ENCODE peak calls at places on chromosomes 11 and 22, in eight cellular contexts. One of them, this sample, is unnamed.

GRCh38 chr11:102760355-102761035 is 19.9 kb downstream of the MMP10 start:
- DNase-seq in iPS DF 6.9: no peak
- DNase-seq in cardiac fibroblast: peak; percentile 97
- DNase-seq in germinal center: no peak
- DNase-seq in amniotic stem cell: peak; percentile 76
- DNase-seq in activated CD4-positive, CD25-positive, alpha-beta regulatory T cell treated with anti-CD3 and anti-CD28 coated beads, Interleukin-2, amount 50 U/mL, for 72 hours: no peak
- DNase-seq in activated CD8-positive, alpha-beta memory T cell treated with anti-CD3 and anti-CD28 coated beads, Interleukin-2, amount 50 U/mL, for 48 hours: no peak
- DNase-seq in stimulated activated CD4-positive, alpha-beta T cell treated with anti-CD3 and anti-CD28 coated beads, Interleukin-12 subunit alpha, Interleukin-12 subunit beta, amount 100 ng/mL, for 4 hours: no peak
- DNase-seq in this sample: no peak

GRCh38 chr22:20438066-20438677 is 547 bp upstream of the SCARF2 start:
- DNase-seq in iPS DF 6.9: no peak
- DNase-seq in cardiac fibroblast: no peak
- DNase-seq in germinal center: no peak
- DNase-seq in amniotic stem cell: no peak
- DNase-seq in activated CD4-positive, CD25-positive, alpha-beta regulatory T cell treated with anti-CD3 and anti-CD28 coated beads, Interleukin-2, amount 50 U/mL, for 72 hours: no peak
- DNase-seq in activated CD8-positive, alpha-beta memory T cell treated with anti-CD3 and anti-CD28 coated beads, Interleukin-2, amount 50 U/mL, for 48 hours: no peak
- DNase-seq in stimulated activated CD4-positive, alpha-beta T cell treated with anti-CD3 and anti-CD28 coated beads, Interleukin-12 subunit alpha, Interleukin-12 subunit beta, amount 100 ng/mL, for 4 hours: no peak
- DNase-seq in this sample: no peak

GRCh38 chr11:126197277-126197939 is 14.0 kb downstream of the RPUSD4 start:
- DNase-seq in iPS DF 6.9: no peak
- DNase-seq in cardiac fibroblast: peak; percentile 55
- DNase-seq in germinal center: no peak
- DNase-seq in amniotic stem cell: no peak
- DNase-seq in activated CD4-positive, CD25-positive, alpha-beta regulatory T cell treated with anti-CD3 and anti-CD28 coated beads, Interleukin-2, amount 50 U/mL, for 72 hours: no peak
- DNase-seq in activated CD8-positive, alpha-beta memory T cell treated with anti-CD3 and anti-CD28 coated beads, Interleukin-2, amount 50 U/mL, for 48 hours: no peak
- DNase-seq in stimulated activated CD4-positive, alpha-beta T cell treated with anti-CD3 and anti-CD28 coated beads, Interleukin-12 subunit alpha, Interleukin-12 subunit beta, amount 100 ng/mL, for 4 hours: no peak
- DNase-seq in this sample: no peak

GRCh38 chr11:72953631-72954030 is 139.4 kb downstream of the ATG16L2 start:
- DNase-seq in iPS DF 6.9: no peak
- DNase-seq in cardiac fibroblast: no peak
- DNase-seq in germinal center: no peak
- DNase-seq in amniotic stem cell: no peak
- DNase-seq in activated CD4-positive, CD25-positive, alpha-beta regulatory T cell treated with anti-CD3 and anti-CD28 coated beads, Interleukin-2, amount 50 U/mL, for 72 hours: no peak
- DNase-seq in activated CD8-positive, alpha-beta memory T cell treated with anti-CD3 and anti-CD28 coated beads, Interleukin-2, amount 50 U/mL, for 48 hours: no peak
- DNase-seq in stimulated activated CD4-positive, alpha-beta T cell treated with anti-CD3 and anti-CD28 coated beads, Interleukin-12 subunit alpha, Interleukin-12 subunit beta, amount 100 ng/mL, for 4 hours: no peak
- DNase-seq in this sample: no peak

GRCh38 chr11:11390068-11390775 is 37.2 kb upstream of the CSNK2A3 start:
- DNase-seq in iPS DF 6.9: no peak
- DNase-seq in cardiac fibroblast: no peak
- DNase-seq in germinal center: no peak
- DNase-seq in amniotic stem cell: no peak
- DNase-seq in activated CD4-positive, CD25-positive, alpha-beta regulatory T cell treated with anti-CD3 and anti-CD28 coated beads, Interleukin-2, amount 50 U/mL, for 72 hours: no peak
- DNase-seq in activated CD8-positive, alpha-beta memory T cell treated with anti-CD3 and anti-CD28 coated beads, Interleukin-2, amount 50 U/mL, for 48 hours: no peak
- DNase-seq in stimulated activated CD4-positive, alpha-beta T cell treated with anti-CD3 and anti-CD28 coated beads, Interleukin-12 subunit alpha, Interleukin-12 subunit beta, amount 100 ng/mL, for 4 hours: no peak
- DNase-seq in this sample: no peak

GRCh38 chr11:44221992-44222391 is 87.9 kb downstream of the ALX4 start:
- DNase-seq in iPS DF 6.9: no peak
- DNase-seq in cardiac fibroblast: no peak
- DNase-seq in germinal center: no peak
- DNase-seq in amniotic stem cell: no peak
- DNase-seq in activated CD4-positive, CD25-positive, alpha-beta regulatory T cell treated with anti-CD3 and anti-CD28 coated beads, Interleukin-2, amount 50 U/mL, for 72 hours: no peak
- DNase-seq in activated CD8-positive, alpha-beta memory T cell treated with anti-CD3 and anti-CD28 coated beads, Interleukin-2, amount 50 U/mL, for 48 hours: no peak
- DNase-seq in stimulated activated CD4-positive, alpha-beta T cell treated with anti-CD3 and anti-CD28 coated beads, Interleukin-12 subunit alpha, Interleukin-12 subunit beta, amount 100 ng/mL, for 4 hours: no peak
- DNase-seq in this sample: no peak

GRCh38 chr11:34235189-34235588 is 122.6 kb downstream of the ABTB2 start:
- DNase-seq in iPS DF 6.9: no peak
- DNase-seq in cardiac fibroblast: no peak
- DNase-seq in germinal center: no peak
- DNase-seq in amniotic stem cell: no peak
- DNase-seq in activated CD4-positive, CD25-positive, alpha-beta regulatory T cell treated with anti-CD3 and anti-CD28 coated beads, Interleukin-2, amount 50 U/mL, for 72 hours: no peak
- DNase-seq in activated CD8-positive, alpha-beta memory T cell treated with anti-CD3 and anti-CD28 coated beads, Interleukin-2, amount 50 U/mL, for 48 hours: no peak
- DNase-seq in stimulated activated CD4-positive, alpha-beta T cell treated with anti-CD3 and anti-CD28 coated beads, Interleukin-12 subunit alpha, Interleukin-12 subunit beta, amount 100 ng/mL, for 4 hours: no peak
- DNase-seq in this sample: no peak

GRCh38 chr11:78372114-78372768 is 45.4 kb downstream of the GAB2 start:
- DNase-seq in iPS DF 6.9: no peak
- DNase-seq in cardiac fibroblast: no peak
- DNase-seq in germinal center: no peak
- DNase-seq in amniotic stem cell: no peak
- DNase-seq in activated CD4-positive, CD25-positive, alpha-beta regulatory T cell treated with anti-CD3 and anti-CD28 coated beads, Interleukin-2, amount 50 U/mL, for 72 hours: no peak
- DNase-seq in activated CD8-positive, alpha-beta memory T cell treated with anti-CD3 and anti-CD28 coated beads, Interleukin-2, amount 50 U/mL, for 48 hours: no peak
- DNase-seq in stimulated activated CD4-positive, alpha-beta T cell treated with anti-CD3 and anti-CD28 coated beads, Interleukin-12 subunit alpha, Interleukin-12 subunit beta, amount 100 ng/mL, for 4 hours: no peak
- DNase-seq in this sample: no peak

GRCh38 chr22:40951795-40952602 is 821 bp downstream of the RBX1 start:
- DNase-seq in iPS DF 6.9: no peak
- DNase-seq in cardiac fibroblast: no peak
- DNase-seq in germinal center: no peak
- DNase-seq in amniotic stem cell: no peak
- DNase-seq in activated CD4-positive, CD25-positive, alpha-beta regulatory T cell treated with anti-CD3 and anti-CD28 coated beads, Interleukin-2, amount 50 U/mL, for 72 hours: no peak
- DNase-seq in activated CD8-positive, alpha-beta memory T cell treated with anti-CD3 and anti-CD28 coated beads, Interleukin-2, amount 50 U/mL, for 48 hours: no peak
- DNase-seq in stimulated activated CD4-positive, alpha-beta T cell treated with anti-CD3 and anti-CD28 coated beads, Interleukin-12 subunit alpha, Interleukin-12 subunit beta, amount 100 ng/mL, for 4 hours: no peak
- DNase-seq in this sample: no peak

GRCh38 chr22:16967453-16968217 is 40.4 kb downstream of the GAB4 start:
- DNase-seq in iPS DF 6.9: no peak
- DNase-seq in cardiac fibroblast: no peak
- DNase-seq in germinal center: no peak
- DNase-seq in amniotic stem cell: no peak
- DNase-seq in activated CD4-positive, CD25-positive, alpha-beta regulatory T cell treated with anti-CD3 and anti-CD28 coated beads, Interleukin-2, amount 50 U/mL, for 72 hours: no peak
- DNase-seq in activated CD8-positive, alpha-beta memory T cell treated with anti-CD3 and anti-CD28 coated beads, Interleukin-2, amount 50 U/mL, for 48 hours: peak; percentile 39
- DNase-seq in stimulated activated CD4-positive, alpha-beta T cell treated with anti-CD3 and anti-CD28 coated beads, Interleukin-12 subunit alpha, Interleukin-12 subunit beta, amount 100 ng/mL, for 4 hours: no peak
- DNase-seq in this sample: no peak

GRCh38 chr11:45105233-45105992 is 41.0 kb upstream of the PRDM11 start:
- DNase-seq in iPS DF 6.9: peak; percentile 63
- DNase-seq in cardiac fibroblast: peak; percentile 79
- DNase-seq in germinal center: peak; percentile 75
- DNase-seq in amniotic stem cell: peak; percentile 44
- DNase-seq in activated CD4-positive, CD25-positive, alpha-beta regulatory T cell treated with anti-CD3 and anti-CD28 coated beads, Interleukin-2, amount 50 U/mL, for 72 hours: peak; percentile 67
- DNase-seq in activated CD8-positive, alpha-beta memory T cell treated with anti-CD3 and anti-CD28 coated beads, Interleukin-2, amount 50 U/mL, for 48 hours: peak; percentile 82
- DNase-seq in stimulated activated CD4-positive, alpha-beta T cell treated with anti-CD3 and anti-CD28 coated beads, Interleukin-12 subunit alpha, Interleukin-12 subunit beta, amount 100 ng/mL, for 4 hours: peak; percentile 54
- DNase-seq in this sample: peak; percentile 48

GRCh38 chr22:35914665-35915476 is 113.8 kb downstream of the RBFOX2 start:
- DNase-seq in iPS DF 6.9: peak; percentile 82
- DNase-seq in cardiac fibroblast: peak; percentile 94
- DNase-seq in germinal center: no peak
- DNase-seq in amniotic stem cell: peak; percentile 86
- DNase-seq in activated CD4-positive, CD25-positive, alpha-beta regulatory T cell treated with anti-CD3 and anti-CD28 coated beads, Interleukin-2, amount 50 U/mL, for 72 hours: no peak
- DNase-seq in activated CD8-positive, alpha-beta memory T cell treated with anti-CD3 and anti-CD28 coated beads, Interleukin-2, amount 50 U/mL, for 48 hours: no peak
- DNase-seq in stimulated activated CD4-positive, alpha-beta T cell treated with anti-CD3 and anti-CD28 coated beads, Interleukin-12 subunit alpha, Interleukin-12 subunit beta, amount 100 ng/mL, for 4 hours: no peak
- DNase-seq in this sample: no peak

GRCh38 chr11:64131657-64132387 is 34.1 kb downstream of the MACROD1 start:
- DNase-seq in iPS DF 6.9: no peak
- DNase-seq in cardiac fibroblast: no peak
- DNase-seq in germinal center: no peak
- DNase-seq in amniotic stem cell: no peak
- DNase-seq in activated CD4-positive, CD25-positive, alpha-beta regulatory T cell treated with anti-CD3 and anti-CD28 coated beads, Interleukin-2, amount 50 U/mL, for 72 hours: no peak
- DNase-seq in activated CD8-positive, alpha-beta memory T cell treated with anti-CD3 and anti-CD28 coated beads, Interleukin-2, amount 50 U/mL, for 48 hours: no peak
- DNase-seq in stimulated activated CD4-positive, alpha-beta T cell treated with anti-CD3 and anti-CD28 coated beads, Interleukin-12 subunit alpha, Interleukin-12 subunit beta, amount 100 ng/mL, for 4 hours: no peak
- DNase-seq in this sample: no peak

GRCh38 chr11:122192634-122193245 is 76.7 kb upstream of the BLID start:
- DNase-seq in iPS DF 6.9: no peak
- DNase-seq in cardiac fibroblast: peak; percentile 76
- DNase-seq in germinal center: no peak
- DNase-seq in amniotic stem cell: no peak
- DNase-seq in activated CD4-positive, CD25-positive, alpha-beta regulatory T cell treated with anti-CD3 and anti-CD28 coated beads, Interleukin-2, amount 50 U/mL, for 72 hours: no peak
- DNase-seq in activated CD8-positive, alpha-beta memory T cell treated with anti-CD3 and anti-CD28 coated beads, Interleukin-2, amount 50 U/mL, for 48 hours: no peak
- DNase-seq in stimulated activated CD4-positive, alpha-beta T cell treated with anti-CD3 and anti-CD28 coated beads, Interleukin-12 subunit alpha, Interleukin-12 subunit beta, amount 100 ng/mL, for 4 hours: no peak
- DNase-seq in this sample: no peak

GRCh38 chr11:77495526-77495925 is 21.6 kb upstream of the PAK1 start:
- DNase-seq in iPS DF 6.9: no peak
- DNase-seq in cardiac fibroblast: no peak
- DNase-seq in germinal center: no peak
- DNase-seq in amniotic stem cell: no peak
- DNase-seq in activated CD4-positive, CD25-positive, alpha-beta regulatory T cell treated with anti-CD3 and anti-CD28 coated beads, Interleukin-2, amount 50 U/mL, for 72 hours: no peak
- DNase-seq in activated CD8-positive, alpha-beta memory T cell treated with anti-CD3 and anti-CD28 coated beads, Interleukin-2, amount 50 U/mL, for 48 hours: no peak
- DNase-seq in stimulated activated CD4-positive, alpha-beta T cell treated with anti-CD3 and anti-CD28 coated beads, Interleukin-12 subunit alpha, Interleukin-12 subunit beta, amount 100 ng/mL, for 4 hours: no peak
- DNase-seq in this sample: no peak

GRCh38 chr11:33835143-33835878 is 56.6 kb downstream of the LMO2 start:
- DNase-seq in iPS DF 6.9: no peak
- DNase-seq in cardiac fibroblast: peak; percentile 77
- DNase-seq in germinal center: no peak
- DNase-seq in amniotic stem cell: peak; percentile 30
- DNase-seq in activated CD4-positive, CD25-positive, alpha-beta regulatory T cell treated with anti-CD3 and anti-CD28 coated beads, Interleukin-2, amount 50 U/mL, for 72 hours: no peak
- DNase-seq in activated CD8-positive, alpha-beta memory T cell treated with anti-CD3 and anti-CD28 coated beads, Interleukin-2, amount 50 U/mL, for 48 hours: no peak
- DNase-seq in stimulated activated CD4-positive, alpha-beta T cell treated with anti-CD3 and anti-CD28 coated beads, Interleukin-12 subunit alpha, Interleukin-12 subunit beta, amount 100 ng/mL, for 4 hours: no peak
- DNase-seq in this sample: no peak

GRCh38 chr22:37274380-37274862 is 7.9 kb upstream of the CYTH4 start:
- DNase-seq in iPS DF 6.9: no peak
- DNase-seq in cardiac fibroblast: no peak
- DNase-seq in germinal center: peak; percentile 59
- DNase-seq in amniotic stem cell: no peak
- DNase-seq in activated CD4-positive, CD25-positive, alpha-beta regulatory T cell treated with anti-CD3 and anti-CD28 coated beads, Interleukin-2, amount 50 U/mL, for 72 hours: no peak
- DNase-seq in activated CD8-positive, alpha-beta memory T cell treated with anti-CD3 and anti-CD28 coated beads, Interleukin-2, amount 50 U/mL, for 48 hours: no peak
- DNase-seq in stimulated activated CD4-positive, alpha-beta T cell treated with anti-CD3 and anti-CD28 coated beads, Interleukin-12 subunit alpha, Interleukin-12 subunit beta, amount 100 ng/mL, for 4 hours: no peak
- DNase-seq in this sample: no peak

GRCh38 chr22:36325163-36326031 is 62.4 kb downstream of the MYH9 start:
- DNase-seq in iPS DF 6.9: no peak
- DNase-seq in cardiac fibroblast: peak; percentile 98
- DNase-seq in germinal center: no peak
- DNase-seq in amniotic stem cell: peak; percentile 60
- DNase-seq in activated CD4-positive, CD25-positive, alpha-beta regulatory T cell treated with anti-CD3 and anti-CD28 coated beads, Interleukin-2, amount 50 U/mL, for 72 hours: no peak
- DNase-seq in activated CD8-positive, alpha-beta memory T cell treated with anti-CD3 and anti-CD28 coated beads, Interleukin-2, amount 50 U/mL, for 48 hours: no peak
- DNase-seq in stimulated activated CD4-positive, alpha-beta T cell treated with anti-CD3 and anti-CD28 coated beads, Interleukin-12 subunit alpha, Interleukin-12 subunit beta, amount 100 ng/mL, for 4 hours: no peak
- DNase-seq in this sample: no peak

This sample was measured in stimulated activated naive CD4-positive, alpha-beta T cell treated with Interleukin-2 at 50 U/mL for 16 hours.